ENCODE peak calls at places on chromosomes 3 and 15, in ten cellular contexts. B is transverse colon, T is stomach, X is breast epithelium, P is prostate gland, M is HepG2, F is HCT116, N is sigmoid colon, W is spleen, Z is esophagus muscularis mucosa. K is an unnamed sample.

GRCh38 chr15:74172751-74173544 is 562 bp upstream of the ISLR start:
- DNase-seq in P (no peak), T (peak), W (peak), N (peak), F (no peak), Z (peak), X (peak), M (no peak), B (peak), K (no peak)

GRCh38 chr15:38053786-38054185 is 119.3 kb downstream of the TMCO5A start:
- DNase-seq in F (no peak), M (no peak), W (no peak), T (no peak), N (no peak), P (no peak), Z (no peak), B (no peak), X (no peak), K (no peak)

GRCh38 chr15:78995921-78996780 is 51.3 kb upstream of the CTSH start:
- DNase-seq in W (no peak), F (no peak), P (no peak), M (no peak), N (no peak), X (no peak), Z (no peak), T (no peak), B (no peak), K (no peak)

GRCh38 chr3:111072016-111072891 is 638 bp downstream of the NECTIN3 start:
- DNase-seq in P (peak), T (peak), F (no peak), X (no peak), B (peak), W (peak), M (peak), Z (no peak), N (peak), K (no peak)

GRCh38 chr3:196868297-196868661 is 559 bp downstream of the SENP5 start:
- DNase-seq in X (no peak), P (peak), Z (no peak), W (no peak), T (no peak), M (peak), F (no peak), B (peak), N (no peak), K (peak)

GRCh38 chr3:84292113-84292512 is 666.7 kb upstream of the CADM2 start:
- DNase-seq in M (no peak), W (no peak), X (no peak), T (no peak), Z (no peak), N (no peak), B (no peak), P (no peak), F (no peak), K (no peak)

GRCh38 chr3:148698190-148698806 is 595 bp downstream of the AGTR1 start:
- DNase-seq in W (no peak), M (no peak), N (no peak), P (no peak), F (no peak), X (no peak), Z (no peak), T (no peak), B (no peak), K (no peak)

GRCh38 chr15:80710635-80711553 is 15.8 kb downstream of the ABHD17C start:
- DNase-seq in N (no peak), W (no peak), T (no peak), F (no peak), M (no peak), X (no peak), B (no peak), P (no peak), Z (no peak), K (no peak)

GRCh38 chr3:107392549-107393165 is 15.4 kb downstream of the CCDC54 start:
- DNase-seq in X (peak), N (no peak), M (no peak), T (no peak), B (no peak), Z (no peak), W (no peak), P (no peak), F (no peak), K (no peak)

GRCh38 chr15:45023659-45024320 is 795 bp downstream of the SORD start:
- DNase-seq in T (no peak), M (no peak), W (no peak), X (no peak), P (no peak), F (no peak), N (no peak), Z (no peak), B (no peak), K (peak)

GRCh38 chr3:134103470-134103869 is 73.7 kb upstream of the SLCO2A1 start:
- DNase-seq in X (no peak), B (no peak), F (no peak), P (no peak), W (no peak), M (no peak), T (no peak), Z (no peak), N (no peak), K (no peak)

GRCh38 chr3:172203522-172204258 is 164.3 kb downstream of the FNDC3B start:
- DNase-seq in N (no peak), W (no peak), Z (peak), M (peak), T (peak), X (no peak), F (no peak), P (peak), B (no peak), K (no peak)

GRCh38 chr3:89395441-89395840 is 288.0 kb downstream of the EPHA3 start:
- DNase-seq in N (no peak), B (no peak), T (no peak), F (no peak), X (no peak), P (no peak), W (no peak), Z (no peak), M (no peak), K (no peak)

GRCh38 chr3:127690823-127691452 is 18.2 kb downstream of the ABTB1 start:
- DNase-seq in W (peak), T (peak), N (no peak), X (no peak), P (no peak), B (no peak), F (peak), Z (no peak), M (peak), K (no peak)

GRCh38 chr3:15631426-15632211 is 30.1 kb downstream of the BTD start:
- DNase-seq in W (no peak), F (no peak), M (no peak), B (no peak), Z (no peak), P (no peak), T (no peak), N (no peak), X (no peak), K (no peak)

GRCh38 chr3:185677146-185677829 is 91.2 kb downstream of the SENP2 start:
- DNase-seq in X (no peak), N (no peak), M (peak), T (no peak), B (no peak), W (no peak), F (peak), P (peak), Z (no peak), K (peak)

GRCh38 chr3:60294181-60294580 is 957.1 kb downstream of the FHIT start:
- DNase-seq in N (no peak), W (no peak), P (no peak), M (no peak), B (no peak), X (no peak), F (no peak), T (no peak), Z (no peak), K (no peak)

GRCh38 chr15:55257933-55258332 is 31.7 kb downstream of the RAB27A start:
- DNase-seq in T (no peak), F (no peak), B (no peak), N (no peak), Z (no peak), M (no peak), P (no peak), X (no peak), W (no peak), K (no peak)
- TF ChIP-seq CTCF in T (no peak), F (no peak), B (no peak), N (no peak), Z (no peak), M (no peak), P (no peak), X (no peak), W (no peak), K (no peak)

GRCh38 chr15:66014639-66015182 is 145.4 kb downstream of the RAB11A start:
- DNase-seq in W (no peak), M (no peak), B (no peak), F (no peak), Z (no peak), T (no peak), N (no peak), P (no peak), X (no peak), K (no peak)
- TF ChIP-seq POLR2AphosphoS5 in W (no peak), M (no peak), B (no peak), F (no peak), Z (no peak), T (no peak), N (no peak), P (no peak), X (no peak), K (no peak)

DNA sequence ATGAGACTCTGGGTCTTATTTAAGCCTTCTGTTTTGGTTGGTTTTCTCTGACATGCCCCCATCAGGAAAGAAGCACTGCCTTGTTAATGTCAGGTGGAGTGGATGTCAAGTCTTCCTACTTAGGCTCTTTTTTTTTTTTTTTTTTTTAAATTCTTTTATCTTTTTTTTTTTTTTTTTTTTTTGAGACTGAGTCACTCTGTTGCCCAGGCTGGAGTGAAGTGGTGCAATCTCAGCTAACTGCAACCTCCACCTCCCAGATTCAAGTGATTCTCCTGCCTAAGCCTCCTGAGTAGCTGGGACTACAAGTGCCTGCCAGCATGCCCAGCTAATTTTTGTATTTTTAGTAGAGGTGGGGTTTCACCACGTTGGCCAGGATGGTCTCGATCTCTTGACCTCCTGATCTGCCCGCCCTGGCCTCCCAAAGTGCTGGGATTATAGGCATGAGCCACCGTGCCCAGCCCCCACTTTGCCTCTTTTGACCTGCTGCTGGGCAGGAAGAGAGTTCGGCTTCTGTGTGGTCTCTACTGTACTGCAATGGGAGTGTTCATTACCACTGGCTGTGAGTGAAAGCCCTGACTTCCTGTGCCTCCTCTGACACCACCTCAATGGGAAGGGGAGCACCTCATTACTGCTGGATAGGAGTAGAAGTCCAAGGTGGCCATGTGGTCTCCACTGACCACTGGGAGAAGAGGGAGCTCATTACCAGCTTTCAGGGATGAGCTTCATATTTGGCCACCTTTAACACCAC is 10.9 kb downstream of the CTDSPL start:
- DNase-seq in P (no peak), M (no peak), X (no peak), T (no peak), B (no peak), F (no peak), W (no peak), Z (no peak), N (no peak), K (no peak)
- TF ChIP-seq CTCF in P (no peak), M (no peak), X (no peak), T (no peak), B (no peak), F (no peak), W (no peak), Z (no peak), N (no peak), K (no peak)

GRCh38 chr3:150319900-150320299 is 88.2 kb upstream of the TSC22D2 start:
- DNase-seq in N (no peak), F (peak), Z (no peak), X (no peak), W (no peak), B (no peak), T (no peak), M (peak), P (no peak), K (no peak)

GRCh38 chr3:150315711-150316110 is 92.4 kb upstream of the TSC22D2 start:
- DNase-seq in X (no peak), N (no peak), F (no peak), W (no peak), P (no peak), B (no peak), Z (no peak), M (no peak), T (no peak), K (no peak)

GRCh38 chr3:150312018-150312657 is 96.0 kb upstream of the TSC22D2 start:
- DNase-seq in T (no peak), P (no peak), F (no peak), W (no peak), N (no peak), B (no peak), M (no peak), Z (no peak), X (no peak), K (no peak)

GRCh38 chr3:150314248-150315027 is 93.7 kb upstream of the TSC22D2 start:
- DNase-seq in B (peak), M (no peak), Z (no peak), F (no peak), W (no peak), N (no peak), T (peak), P (peak), X (peak), K (no peak)

DNA sequence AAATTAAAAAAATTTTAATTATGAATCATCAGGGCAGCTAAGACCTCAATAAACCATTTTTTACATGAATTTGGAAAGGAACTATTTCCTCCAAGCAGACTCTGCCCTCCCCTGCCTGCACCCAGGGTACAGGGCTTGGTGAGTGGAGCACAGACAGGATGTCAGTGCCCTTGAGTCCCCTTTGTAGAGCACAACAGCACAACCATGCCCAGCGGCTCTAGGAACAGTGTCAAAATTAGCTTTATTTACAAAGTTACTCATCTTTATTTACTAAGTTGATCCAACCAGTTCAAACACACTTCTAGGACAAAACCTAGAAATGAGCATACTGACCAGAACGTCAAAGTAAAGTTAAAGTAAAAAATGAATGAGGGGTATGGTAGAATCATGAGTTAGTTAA is 90.6 kb upstream of the TSC22D2 start:
- DNase-seq in M (peak), F (no peak), P (no peak), T (no peak), X (peak), Z (no peak), W (no peak), N (no peak), B (no peak), K (no peak)
- TF ChIP-seq POLR2AphosphoS5 in M (no peak), F (no peak), P (no peak), T (no peak), X (no peak), Z (no peak), W (no peak), N (no peak), B (no peak), K (no peak)

GRCh38 chr3:4670352-4670751 is 177.2 kb downstream of the ITPR1 start:
- DNase-seq in T (no peak), W (no peak), B (no peak), N (no peak), F (no peak), P (no peak), Z (no peak), X (no peak), M (peak), K (peak)
- TF ChIP-seq CTCF in T (no peak), W (no peak), B (no peak), N (no peak), F (peak), P (no peak), Z (peak), X (no peak), M (peak), K (no peak)

GRCh38 chr3:129277829-129278271 is 820 bp upstream of the HMCES start:
- DNase-seq in X (no peak), Z (no peak), F (no peak), P (no peak), W (peak), T (no peak), N (no peak), B (peak), M (no peak), K (peak)

GRCh38 chr3:129280183-129280582 is 1.5 kb downstream of the HMCES start:
- DNase-seq in N (no peak), W (no peak), F (no peak), M (no peak), X (no peak), P (no peak), Z (no peak), T (no peak), B (no peak), K (no peak)

GRCh38 chr3:129278970-129279906 is 568 bp downstream of the HMCES start:
- DNase-seq in X (peak), F (peak), N (peak), B (peak), P (no peak), Z (no peak), T (peak), W (peak), M (peak), K (no peak)

GRCh38 chr3:129276385-129276784 is 2.3 kb upstream of the HMCES start:
- DNase-seq in X (no peak), P (no peak), N (no peak), F (no peak), Z (no peak), B (peak), M (no peak), W (peak), T (no peak), K (no peak)

DNA sequence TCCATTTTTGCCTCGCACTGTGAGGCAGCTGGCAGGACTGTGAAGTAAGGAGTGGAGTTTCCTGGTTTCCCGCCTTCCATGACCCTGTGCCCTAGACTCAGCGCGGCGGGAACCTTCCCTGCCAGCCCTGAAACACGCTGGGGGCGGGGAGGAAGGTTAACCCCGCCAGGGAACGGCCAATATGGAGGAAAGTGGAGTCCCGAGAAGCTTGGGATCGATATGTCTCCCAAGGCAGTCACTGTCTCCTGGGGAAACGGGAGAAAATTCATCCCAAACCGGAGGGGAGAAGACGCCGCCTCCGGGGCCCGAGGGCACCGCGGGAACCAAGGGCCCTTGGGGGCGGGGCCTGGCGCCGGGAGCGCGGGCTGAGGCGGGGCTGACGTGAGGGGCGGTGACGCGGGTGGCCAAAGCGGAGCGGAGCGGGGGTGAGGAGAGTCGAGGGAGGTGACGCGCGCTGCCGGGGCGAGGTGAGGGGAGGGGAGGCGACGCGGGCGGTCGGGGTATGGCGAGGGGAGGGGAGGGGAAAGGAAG is at the start of gene HMCES:
- DNase-seq in Z (peak), B (peak), F (peak), P (peak), N (peak), X (peak), T (peak), M (peak), W (peak), K (peak)
- TF ChIP-seq POLR2AphosphoS5 in Z (peak), B (no peak), F (peak), P (peak), N (peak), X (peak), T (peak), M (peak), W (peak), K (peak)

GRCh38 chr3:184227481-184227935 is 1.9 kb upstream of the VWA5B2 start:
- DNase-seq in T (peak), Z (no peak), W (no peak), P (no peak), B (peak), N (no peak), F (no peak), X (no peak), M (peak), K (peak)
- TF ChIP-seq CTCF in T (peak), Z (peak), W (peak), P (peak), B (peak), N (peak), F (peak), X (no peak), M (peak), K (peak)

GRCh38 chr3:33883538-33884203 is 85.2 kb downstream of the PDCD6IP start:
- DNase-seq in X (no peak), N (no peak), M (peak), Z (no peak), F (peak), B (no peak), T (no peak), W (no peak), P (no peak), K (peak)
- TF ChIP-seq POLR2AphosphoS5 in X (no peak), N (no peak), M (no peak), Z (no peak), F (no peak), B (no peak), T (no peak), W (no peak), P (no peak), K (no peak)